ENCODE peak calls at places on chromosome 19, in four cellular contexts. L is suprapubic skin, O is adrenal gland, H is A549. P is an unnamed sample. For H3K4me1, the result is how much of the 10 kb centered on the place peaks cover.

GRCh38 chr19:3665681-3666544 is 34.4 kb downstream of the PIP5K1C start:
- DNase-seq in L (peak), O (peak), H (peak), P (peak)

GRCh38 chr19:3590991-3591659 is 5.8 kb downstream of the GIPC3 start:
- DNase-seq in L (no peak), O (no peak), H (no peak), P (no peak)

GRCh38 chr19:28764066-28764465 is 448.9 kb downstream of the UQCRFS1 start:
- DNase-seq in L (no peak), O (no peak), H (no peak), P (no peak)

GRCh38 chr19:13974073-13974472 is 21.8 kb downstream of the DCAF15 start:
- DNase-seq in L (no peak), O (no peak), H (no peak), P (no peak)

GRCh38 chr19:37594982-37595382 is 306 bp downstream of the ZNF540 start:
- DNase-seq in L (peak), O (peak), H (peak), P (peak)

GRCh38 chr19:12834976-12835757 is 788 bp upstream of the RTBDN start:
- DNase-seq in L (no peak), O (no peak), H (no peak), P (no peak)

GRCh38 chr19:45275370-45275971 is 24.4 kb downstream of the MARK4 start:
- DNase-seq in L (no peak), O (no peak), H (no peak), P (no peak)

GRCh38 chr19:23789246-23789645 is 30.6 kb upstream of the ZNF681 start:
- DNase-seq in L (no peak), O (no peak), H (no peak), P (no peak)

GRCh38 chr19:5679289-5680082 is 830 bp downstream of the MICOS13 start:
- DNase-seq in L (no peak), O (peak), H (no peak), P (no peak)

GRCh38 chr19:14449321-14449720 is 16.2 kb downstream of the PKN1 start:
- DNase-seq in L (no peak), O (no peak), H (no peak), P (no peak)

GRCh38 chr19:50205681-50206138 is 2.3 kb downstream of the MYH14 start:
- DNase-seq in L (no peak), O (no peak), H (no peak), P (no peak)

GRCh38 chr19:4993683-4994082 is 24.8 kb downstream of the KDM4B start:
- DNase-seq in L (no peak), O (no peak), H (no peak), P (no peak)

GRCh38 chr19:57954996-57955395 is 7.5 kb upstream of the ZNF256 start:
- DNase-seq in L (no peak), O (no peak), H (no peak), P (no peak)

GRCh38 chr19:16569609-16570320 is 2.5 kb downstream of the SLC35E1 start:
- DNase-seq in L (no peak), O (no peak), H (no peak), P (no peak)

GRCh38 chr19:20103091-20103501 is 25.3 kb downstream of the ZNF90 start:
- DNase-seq in L (no peak), O (no peak), H (no peak), P (no peak)

GRCh38 chr19:38209671-38210457 is 14.2 kb downstream of the DPF1 start:
- DNase-seq in L (peak), O (no peak), H (no peak), P (peak)

GRCh38 chr19:34904846-34905527 is 21.7 kb upstream of the ZNF30 start:
- DNase-seq in L (no peak), O (no peak), H (no peak), P (no peak)

GRCh38 chr19:35171730-35172129 is 17.2 kb downstream of the FXYD5 start:
- DNase-seq in L (no peak), O (no peak), H (no peak), P (no peak)

GRCh38 chr19:524062-524674 is 7.4 kb upstream of the CDC34 start:
- DNase-seq in L (no peak), O (no peak), H (no peak), P (no peak)

GRCh38 chr19:47112166-47112663 is 1.4 kb downstream of the ZC3H4 start:
- DNase-seq in L (peak), O (peak), H (peak), P (peak)

GRCh38 chr19:5542665-5543064 is 25.1 kb downstream of the TINCR start:
- DNase-seq in L (no peak), O (no peak), H (no peak), P (no peak)

DNA sequence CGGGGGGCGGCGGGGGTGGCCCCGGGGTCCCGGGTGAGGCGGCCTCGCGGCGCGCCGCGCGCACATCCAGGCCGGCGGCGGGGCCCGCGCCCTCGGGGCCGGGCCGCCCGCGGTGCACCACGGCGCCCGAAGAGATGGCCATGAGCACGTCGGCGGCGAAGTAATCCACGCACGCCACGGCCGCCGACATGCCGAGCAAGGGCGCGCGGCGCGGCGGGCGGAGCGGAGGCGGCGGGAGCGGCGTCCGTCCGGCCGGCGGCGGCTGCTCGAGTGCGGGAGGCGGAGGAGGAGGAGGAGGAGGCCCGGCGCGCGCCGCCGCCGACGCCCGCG is at the start of gene KLF16:
- DNase-seq in L (no peak), O (no peak), H (no peak), P (no peak)
- TF ChIP-seq POLR2A in L (peak), O (peak), H (peak), P (peak)

DNA sequence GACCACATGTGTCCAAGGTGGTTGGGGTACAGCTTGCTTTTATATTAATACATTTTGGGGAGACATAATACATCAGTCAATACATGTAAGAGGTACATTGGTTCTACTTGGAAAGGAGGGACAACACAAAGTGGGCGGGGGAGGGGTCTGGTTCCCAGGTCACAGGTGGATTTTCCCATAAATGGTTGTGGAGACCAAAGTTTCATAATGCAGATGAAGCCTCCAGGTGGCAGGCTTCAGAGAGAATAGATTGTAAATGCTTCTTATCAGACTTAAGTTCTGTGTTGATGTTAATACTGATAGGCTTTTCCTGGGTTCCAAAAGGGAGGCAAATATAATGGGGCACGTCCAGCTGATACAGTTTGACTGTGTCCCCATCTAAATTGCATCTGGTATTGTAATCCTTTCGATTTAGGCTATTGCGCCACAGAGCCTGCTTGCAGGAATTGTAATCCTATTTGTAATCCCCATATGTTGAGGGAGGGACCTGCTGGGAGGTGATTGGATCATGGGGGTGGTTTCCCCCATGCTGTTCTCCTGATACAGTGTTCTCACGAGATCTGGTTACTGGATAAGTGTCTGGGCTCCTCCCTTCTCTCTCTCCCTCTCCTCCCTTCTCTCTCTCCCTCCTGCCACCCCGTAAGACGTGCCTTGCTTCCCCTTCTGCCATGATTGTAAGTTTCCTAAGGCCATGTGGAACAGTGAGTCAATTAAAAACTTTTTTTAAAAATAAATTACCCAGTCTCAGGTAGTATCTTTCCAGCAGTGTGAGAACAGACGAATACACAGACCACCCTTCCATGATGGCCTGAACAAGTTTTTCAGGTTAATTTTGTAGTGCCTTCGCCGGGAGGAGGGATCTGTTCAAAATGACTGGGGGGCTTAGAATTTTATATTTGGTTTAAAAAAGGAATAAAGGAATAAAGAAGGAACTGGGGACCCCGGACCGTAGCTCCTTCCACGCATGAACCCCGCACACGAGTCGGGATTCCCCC is 44.9 kb downstream of the ZNF823 start:
- DNase-seq in L (no peak), O (no peak), H (no peak), P (no peak)
- H3K27ac ChIP-seq in L (peak), O (no peak), H (no peak), P (peak)

GRCh38 chr19:18484992-18485391 is 36.9 kb downstream of the ELL start:
- DNase-seq in L (no peak), O (no peak), H (no peak), P (no peak)
- H3K4me1 ChIP-seq in L (half or more), O (half or more), H (under half), P (under half)

GRCh38 chr19:9584073-9584833 is at the start of gene ZNF121:
- DNase-seq in L (peak), O (peak), H (peak), P (peak)
- TF ChIP-seq POLR2A in L (peak), O (no peak), H (peak), P (peak)

GRCh38 chr19:8342316-8342683 is 762 bp downstream of the KANK3 start:
- DNase-seq in L (no peak), O (no peak), H (no peak), P (no peak)
- H3K27ac ChIP-seq in L (peak), O (peak), H (no peak), P (peak)

DNA sequence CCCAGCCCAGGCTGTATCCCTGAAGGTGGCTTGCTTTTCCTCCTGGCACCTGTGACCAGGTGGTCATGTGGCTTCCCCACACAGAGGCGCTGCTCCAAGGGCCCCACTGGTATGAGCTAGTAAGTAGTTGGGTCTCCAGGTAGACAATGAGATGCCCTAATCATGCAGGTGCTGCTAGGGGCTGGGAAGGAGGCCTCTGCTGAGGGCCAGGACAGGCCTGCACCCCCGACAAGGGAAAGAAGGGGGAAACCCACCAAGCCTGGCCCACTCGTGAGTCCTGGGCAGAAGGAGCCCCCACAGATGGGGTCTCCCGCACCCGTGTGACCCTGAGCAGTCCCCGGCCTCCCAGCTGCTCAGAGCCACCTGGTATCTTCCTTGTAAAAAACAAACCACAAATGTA is 13.2 kb downstream of the PEX11G start:
- DNase-seq in L (no peak), O (no peak), H (no peak), P (no peak)
- H3K4me1 ChIP-seq in L (under half), O (under half), H (under half), P (under half)

GRCh38 chr19:48968179-48968661 is 3.1 kb downstream of the FTL start:
- DNase-seq in L (no peak), O (no peak), H (peak), P (no peak)
- TF ChIP-seq POLR2A in L (no peak), O (no peak), H (no peak), P (no peak)

GRCh38 chr19:54432144-54432738 is 16.8 kb upstream of the LENG8 start:
- DNase-seq in L (no peak), O (no peak), H (no peak), P (no peak)
- H3K27ac ChIP-seq in L (no peak), O (no peak), H (no peak), P (no peak)